ENCODE peak calls at places on chromosome 19, in five cellular contexts. I is RWPE2, N is esophagus squamous epithelium, T is AG04449, B is body of pancreas. L is an unnamed sample.

GRCh38 chr19:56120371-56121179 is 520 bp downstream of the ZNF787 start:
- DNase-seq in I (no peak), N (peak; percentile 39), T (no peak), B (peak; percentile 89), L (no peak)

GRCh38 chr19:6086081-6086858 is 24.0 kb downstream of the RFX2 start:
- DNase-seq in I (no peak), N (no peak), T (no peak), B (no peak), L (no peak)

GRCh38 chr19:49590971-49591730 is at the start of gene PRR12:
- DNase-seq in I (peak; percentile 72), N (no peak), T (no peak), B (peak; percentile 70), L (no peak)

GRCh38 chr19:36060430-36060829 is 5.7 kb downstream of the WDR62 start:
- DNase-seq in I (no peak), N (no peak), T (no peak), B (no peak), L (peak; percentile 10)

GRCh38 chr19:35365303-35365702 is 5.6 kb upstream of the GPR42 start:
- DNase-seq in I (no peak), N (no peak), T (no peak), B (no peak), L (no peak)

GRCh38 chr19:55487884-55488687 is at the start of gene SSC5D:
- DNase-seq in I (no peak), N (no peak), T (no peak), B (no peak), L (no peak)

GRCh38 chr19:36049080-36049698 is 4.9 kb downstream of the THAP8 start:
- DNase-seq in I (no peak), N (no peak), T (no peak), B (no peak), L (no peak)

GRCh38 chr19:49712397-49712859 is 21.5 kb downstream of the CPT1C start:
- DNase-seq in I (no peak), N (no peak), T (no peak), B (peak; percentile 35), L (no peak)

GRCh38 chr19:38210458-38210987 is 13.5 kb downstream of the DPF1 start:
- DNase-seq in I (no peak), N (no peak), T (no peak), B (peak; percentile 29), L (no peak)

GRCh38 chr19:49713236-49713845 is 22.4 kb downstream of the CPT1C start:
- DNase-seq in I (no peak), N (no peak), T (no peak), B (no peak), L (no peak)

GRCh38 chr19:3945838-3946237 is 13.0 kb downstream of the NMRK2 start:
- DNase-seq in I (no peak), N (no peak), T (no peak), B (no peak), L (no peak)

GRCh38 chr19:15161028-15161984 is 39.5 kb downstream of the NOTCH3 start:
- DNase-seq in I (no peak), N (no peak), T (no peak), B (no peak), L (no peak)

GRCh38 chr19:46288896-46289588 is 7.8 kb upstream of the HIF3A start:
- DNase-seq in I (no peak), N (no peak), T (no peak), B (no peak), L (peak; percentile 66)

GRCh38 chr19:23393121-23393520 is 2.1 kb downstream of the ZNF91 start:
- DNase-seq in I (no peak), N (no peak), T (no peak), B (no peak), L (no peak)

GRCh38 chr19:3370728-3371591 is 4.6 kb downstream of the NFIC start:
- DNase-seq in I (no peak), N (no peak), T (no peak), B (peak; percentile 26), L (no peak)

GRCh38 chr19:57566396-57567256 is 7.0 kb upstream of the ZNF550 start:
- DNase-seq in I (no peak), N (no peak), T (no peak), B (no peak), L (no peak)

GRCh38 chr19:4575978-4576933 is 16.8 kb upstream of the SEMA6B start:
- DNase-seq in I (no peak), N (no peak), T (no peak), B (peak; percentile 63), L (no peak)

GRCh38 chr19:51468545-51468920 is 9.8 kb upstream of the CEACAM18 start:
- DNase-seq in I (no peak), N (no peak), T (no peak), B (no peak), L (no peak)

GRCh38 chr19:40567040-40567749 is 9.5 kb upstream of the SHKBP1 start:
- DNase-seq in I (no peak), N (no peak), T (no peak), B (no peak), L (no peak)

DNA sequence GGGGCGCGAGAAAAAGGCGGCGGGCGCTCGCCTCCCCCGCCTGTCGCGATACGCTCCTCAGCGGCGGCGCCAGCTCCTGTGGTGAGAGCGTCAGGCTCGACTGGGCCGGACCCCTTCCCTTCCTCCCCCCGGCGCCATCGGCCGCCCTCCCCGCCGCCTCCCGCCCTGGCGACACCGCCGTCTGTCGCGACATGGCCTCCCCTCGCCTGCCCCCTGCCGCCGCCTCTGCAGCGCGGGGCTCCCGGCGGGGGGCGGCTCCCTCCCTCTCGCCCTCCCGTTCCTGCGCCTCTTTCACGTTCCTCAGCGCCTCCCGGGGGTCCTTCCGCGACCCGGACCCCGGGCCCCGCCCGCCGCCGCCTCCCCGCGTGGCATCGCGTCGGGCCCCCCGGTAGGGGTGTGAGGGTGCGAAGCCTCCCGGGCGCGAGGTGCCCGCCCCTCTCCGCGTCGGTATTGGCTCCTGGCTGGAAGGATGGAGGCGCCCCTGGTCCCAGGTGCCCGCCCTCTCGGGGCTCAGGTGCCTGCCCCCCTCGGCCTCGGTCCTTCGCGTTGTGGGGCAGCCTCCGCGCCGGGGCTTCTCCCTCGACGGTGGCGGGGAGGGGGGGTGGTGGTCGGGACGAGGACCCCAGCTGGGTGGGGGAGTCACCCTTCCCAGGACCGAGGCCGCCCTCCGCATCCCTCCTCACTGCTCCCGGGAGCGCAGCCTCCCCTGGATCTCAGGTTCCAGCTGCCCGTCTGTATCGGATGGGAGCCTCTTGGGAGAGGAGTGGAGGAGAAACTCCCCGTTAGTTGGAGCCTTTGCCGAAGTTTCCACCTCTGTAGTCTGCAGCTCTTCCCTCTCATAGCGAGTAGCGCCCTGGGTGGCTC is 583 bp downstream of the CNOT3 start:
- DNase-seq in I (no peak), N (no peak), T (no peak), B (peak; percentile 35), L (no peak)
- TF ChIP-seq CTCF in I (peak; percentile 21), N (no peak), T (peak; percentile 14), B (peak; percentile 12), L (peak; percentile 8)

DNA sequence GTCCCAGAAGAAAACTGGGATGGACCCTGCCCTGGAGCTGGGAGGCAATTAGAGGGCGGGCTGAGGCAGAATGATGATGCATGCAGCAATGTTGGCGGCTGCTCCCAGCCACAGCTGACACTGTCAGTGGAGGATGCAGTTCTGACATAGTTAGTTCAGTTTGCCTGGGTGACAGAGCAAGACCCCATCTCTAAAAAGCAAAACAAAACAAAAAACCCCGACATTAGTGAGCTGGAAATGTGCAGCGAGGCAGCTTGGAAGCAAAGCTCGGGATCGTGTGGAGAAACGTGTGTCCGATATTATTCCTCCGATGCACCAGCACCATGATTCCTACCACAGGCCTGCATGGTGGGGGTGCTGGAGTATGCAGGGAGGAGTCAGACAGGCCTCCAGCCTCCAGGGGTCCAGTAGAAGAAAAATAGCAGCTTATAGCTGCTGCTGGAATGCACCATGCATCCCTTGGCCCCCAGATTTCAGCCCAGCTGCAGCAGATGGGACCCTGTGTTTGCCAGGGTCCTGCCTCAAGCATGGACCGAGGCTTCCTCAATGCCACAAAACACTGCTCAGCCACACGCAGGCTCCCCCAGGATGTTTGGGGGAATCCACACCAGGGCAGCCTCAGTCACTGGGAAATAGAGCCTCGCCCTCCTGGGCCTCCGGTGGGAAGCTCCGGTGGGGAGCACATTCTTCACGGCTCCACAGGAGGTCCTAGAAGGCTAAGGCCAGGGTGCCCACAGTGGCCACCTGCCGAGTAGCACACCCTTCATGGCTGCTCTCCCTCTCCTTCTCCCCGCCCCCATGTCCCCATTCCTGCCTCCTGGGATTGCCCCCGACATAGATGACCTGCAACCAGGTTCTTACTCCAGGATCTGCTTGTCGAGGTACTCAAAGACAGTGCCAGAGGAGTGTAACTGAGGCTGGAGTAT is 110.4 kb upstream of the UQCRFS1 start:
- DNase-seq in I (no peak), N (no peak), T (no peak), B (no peak), L (no peak)
- TF ChIP-seq CTCF in I (no peak), N (no peak), T (no peak), B (no peak), L (no peak)

DNA sequence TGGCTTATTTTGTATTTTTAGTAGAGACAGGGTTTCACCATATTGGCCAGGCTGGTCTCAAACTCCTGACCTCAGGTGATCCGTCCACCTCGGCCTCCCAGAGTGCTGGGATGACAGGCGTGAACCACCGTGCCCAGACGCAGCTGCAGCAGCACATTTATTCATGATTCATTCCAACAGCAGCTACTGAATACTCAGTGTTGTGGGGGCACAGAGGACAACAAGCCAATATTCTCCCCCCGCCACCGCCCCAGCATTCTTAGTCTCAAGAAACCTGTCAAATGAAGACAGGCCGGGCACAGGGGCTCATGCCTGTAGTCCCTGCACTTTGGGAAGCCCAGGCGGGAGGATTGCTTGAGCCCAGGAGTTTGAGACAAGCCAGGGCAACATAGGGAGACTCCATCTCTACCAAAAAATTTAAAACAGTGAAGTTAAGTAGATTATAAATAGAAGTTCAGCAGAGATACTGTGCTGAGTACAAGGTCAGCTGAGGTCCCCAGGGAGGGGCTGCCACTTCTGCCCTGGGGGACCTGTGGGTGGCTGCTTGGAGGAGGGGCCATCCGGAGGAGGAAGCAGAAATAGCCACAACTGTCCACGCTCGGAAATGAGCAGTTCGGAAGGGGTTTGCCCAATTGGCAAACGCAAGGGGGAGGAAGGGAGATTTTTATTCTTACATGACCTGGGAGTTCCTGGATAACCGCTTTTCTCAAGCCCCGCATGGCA is 4.3 kb downstream of the DOT1L start:
- DNase-seq in I (no peak), N (peak; percentile 49), T (no peak), B (peak; percentile 45), L (no peak)
- TF ChIP-seq CTCF in I (no peak), N (no peak), T (no peak), B (no peak), L (no peak)

GRCh38 chr19:9945319-9945966 is 9.1 kb upstream of the OLFM2 start:
- DNase-seq in I (no peak), N (no peak), T (peak; percentile 98), B (peak; percentile 57), L (peak; percentile 100)
- TF ChIP-seq CTCF in I (no peak), N (no peak), T (peak; percentile 25), B (no peak), L (peak; percentile 29)

GRCh38 chr19:670609-671075 is 5.5 kb upstream of the FSTL3 start:
- DNase-seq in I (no peak), N (no peak), T (no peak), B (no peak), L (no peak)
- TF ChIP-seq CTCF in I (no peak), N (no peak), T (no peak), B (no peak), L (no peak)